ENCODE peak calls at places on chromosomes 16 and 17, in four cellular contexts. J is K562, W is HepG2, U is GM12878. X is an unnamed sample.
A peak's percentile ranks its signal among the peaks of the same experiment; 100 is the strongest.

GRCh38 chr17:22512997-22513538 is 820.7 kb downstream of the KCNJ18 start:
- DNase-seq in J (peak; percentile 52), W (no peak), U (no peak), X (no peak)

GRCh38 chr16:57592591-57593003 is 35.8 kb upstream of the ADGRG1 start:
- DNase-seq in W (no peak), U (no peak), J (no peak), X (no peak)

GRCh38 chr16:14407786-14408399 is 222.2 kb downstream of the PARN start:
- DNase-seq in W (no peak), J (no peak), U (no peak), X (no peak)

GRCh38 chr17:13385481-13385907 is 216.2 kb downstream of the HS3ST3A1 start:
- DNase-seq in U (no peak), J (no peak), W (no peak), X (no peak)

GRCh38 chr17:8757189-8757588 is 1.2 kb downstream of the SPDYE4 start:
- DNase-seq in U (no peak), W (no peak), J (no peak), X (no peak)

GRCh38 chr16:75244844-75245758 is 6.3 kb downstream of the BCAR1 start:
- DNase-seq in J (no peak), W (peak; percentile 99), U (no peak), X (no peak)

GRCh38 chr17:18187816-18188761 is 4.5 kb downstream of the ALKBH5 start:
- DNase-seq in J (no peak), W (no peak), U (no peak), X (no peak)

GRCh38 chr16:54286330-54287017 is at the start of gene IRX3:
- DNase-seq in U (no peak), J (no peak), W (peak; percentile 91), X (peak; percentile 66)

GRCh38 chr17:30225112-30225511 is 10.4 kb downstream of the SLC6A4 start:
- DNase-seq in W (peak; percentile 10), J (no peak), U (no peak), X (no peak)

GRCh38 chr16:86573215-86573614 is 5.1 kb upstream of the FOXL1 start:
- DNase-seq in J (no peak), W (no peak), U (no peak), X (no peak)

GRCh38 chr17:43832168-43832975 is 574 bp downstream of the MPP3 start:
- DNase-seq in U (no peak), W (peak; percentile 21), J (peak; percentile 78), X (no peak)

GRCh38 chr17:78759203-78759968 is 22.7 kb downstream of the CYTH1 start:
- DNase-seq in W (no peak), U (no peak), J (no peak), X (no peak)

GRCh38 chr17:17613708-17614114 is 22.2 kb upstream of the PEMT start:
- DNase-seq in J (peak; percentile 46), W (peak; percentile 63), U (no peak), X (peak; percentile 70)

GRCh38 chr17:9274973-9275372 is 253.7 kb downstream of the NTN1 start:
- DNase-seq in U (no peak), W (no peak), J (no peak), X (no peak)

GRCh38 chr16:56945847-56946527 is 14.0 kb downstream of the HERPUD1 start:
- DNase-seq in W (no peak), U (no peak), J (no peak), X (no peak)

GRCh38 chr16:89904606-89905510 is 13.8 kb upstream of the MC1R start:
- DNase-seq in J (no peak), W (no peak), U (no peak), X (no peak)

GRCh38 chr17:52124993-52125392 is 33.5 kb downstream of the CA10 start:
- DNase-seq in J (no peak), W (no peak), U (no peak), X (no peak)

GRCh38 chr16:74461826-74462225 is 40.5 kb upstream of the CLEC18B start:
- DNase-seq in J (no peak), W (no peak), U (no peak), X (no peak)

GRCh38 chr17:79188048-79188447 is 113.4 kb downstream of the ENGASE start:
- DNase-seq in W (no peak), U (no peak), J (peak; percentile 72), X (peak; percentile 10)

GRCh38 chr17:57363998-57364645 is 107.8 kb downstream of the MSI2 start:
- DNase-seq in U (no peak), W (no peak), J (no peak), X (no peak)

GRCh38 chr16:75070055-75070841 is 46.3 kb downstream of the LDHD start:
- DNase-seq in J (no peak), W (peak; percentile 98), U (no peak), X (no peak)

GRCh38 chr17:41530062-41531048 is 2.2 kb upstream of the KRT19 start:
- DNase-seq in W (peak; percentile 85), U (no peak), J (peak; percentile 91), X (peak; percentile 86)

GRCh38 chr16:84518804-84519341 is 14.4 kb upstream of the MEAK7 start:
- DNase-seq in W (no peak), U (no peak), J (no peak), X (no peak)

GRCh38 chr17:9240659-9241370 is 219.5 kb downstream of the NTN1 start:
- DNase-seq in U (no peak), W (peak; percentile 35), J (peak; percentile 17), X (no peak)

GRCh38 chr17:2150871-2151270 is 96.0 kb downstream of the HIC1 start:
- DNase-seq in U (no peak), W (no peak), J (no peak), X (no peak)

GRCh38 chr17:28466521-28467048 is 6.9 kb upstream of the SLC13A2 start:
- DNase-seq in W (no peak), J (peak; percentile 71), U (no peak), X (no peak)

GRCh38 chr16:88415381-88416323 is 32.9 kb downstream of the ZNF469 start:
- DNase-seq in W (no peak), U (no peak), J (peak; percentile 64), X (no peak)

GRCh38 chr17:32976131-32976530 is 15.5 kb upstream of the SPACA3 start:
- DNase-seq in J (no peak), U (no peak), W (no peak), X (no peak)

GRCh38 chr17:80827646-80828643 is 163.7 kb upstream of the CHMP6 start:
- DNase-seq in J (no peak), U (no peak), W (no peak), X (no peak)

GRCh38 chr17:64448665-64449512 is at the start of gene MILR1:
- DNase-seq in J (peak; percentile 74), U (peak; percentile 77), W (no peak), X (peak; percentile 65)

GRCh38 chr17:30920282-30920681 is 1.5 kb upstream of the ADAP2 start:
- DNase-seq in W (peak; percentile 27), J (no peak), U (no peak), X (no peak)

GRCh38 chr17:31522284-31522931 is 130.9 kb downstream of the RAB11FIP4 start:
- DNase-seq in J (no peak), U (no peak), W (no peak), X (no peak)

GRCh38 chr17:80030730-80031410 is 4.8 kb downstream of the TBC1D16 start:
- DNase-seq in W (no peak), U (no peak), J (no peak), X (no peak)

GRCh38 chr17:41965694-41966375 is 760 bp upstream of the CNP start:
- DNase-seq in J (peak; percentile 83), W (peak; percentile 88), U (no peak), X (peak; percentile 82)

GRCh38 chr17:1373710-1374237 is 26.2 kb downstream of the YWHAE start:
- DNase-seq in W (no peak), J (no peak), U (no peak), X (no peak)

GRCh38 chr17:17220529-17220928 is 14.4 kb upstream of the PLD6 start:
- DNase-seq in W (no peak), J (no peak), U (no peak), X (no peak)

GRCh38 chr17:30433514-30433913 is 43.7 kb upstream of the GOSR1 start:
- DNase-seq in U (no peak), J (peak; percentile 49), W (no peak), X (peak; percentile 37)

GRCh38 chr17:49439673-49440571 is 25.2 kb upstream of the PHB1 start:
- DNase-seq in U (no peak), J (no peak), W (peak; percentile 49), X (no peak)

GRCh38 chr16:80733366-80733901 is 71.0 kb downstream of the CDYL2 start:
- DNase-seq in W (no peak), J (no peak), U (no peak), X (no peak)

GRCh38 chr16:78278047-78278446 is 178.6 kb downstream of the WWOX start:
- DNase-seq in W (no peak), J (no peak), U (no peak), X (no peak)

GRCh38 chr17:77468897-77469296 is 328.1 kb downstream of the SEC14L1 start:
- DNase-seq in W (no peak), J (no peak), U (no peak), X (no peak)
- TF ChIP-seq CEBPB in W (no peak), J (no peak), U (no peak), X (no peak)

GRCh38 chr17:59511726-59512125 is 53.7 kb upstream of the DHX40 start:
- DNase-seq in J (no peak), W (no peak), U (no peak), X (no peak)
- TF ChIP-seq ZBTB33 in J (no peak), W (no peak), U (no peak), X (no peak)

DNA sequence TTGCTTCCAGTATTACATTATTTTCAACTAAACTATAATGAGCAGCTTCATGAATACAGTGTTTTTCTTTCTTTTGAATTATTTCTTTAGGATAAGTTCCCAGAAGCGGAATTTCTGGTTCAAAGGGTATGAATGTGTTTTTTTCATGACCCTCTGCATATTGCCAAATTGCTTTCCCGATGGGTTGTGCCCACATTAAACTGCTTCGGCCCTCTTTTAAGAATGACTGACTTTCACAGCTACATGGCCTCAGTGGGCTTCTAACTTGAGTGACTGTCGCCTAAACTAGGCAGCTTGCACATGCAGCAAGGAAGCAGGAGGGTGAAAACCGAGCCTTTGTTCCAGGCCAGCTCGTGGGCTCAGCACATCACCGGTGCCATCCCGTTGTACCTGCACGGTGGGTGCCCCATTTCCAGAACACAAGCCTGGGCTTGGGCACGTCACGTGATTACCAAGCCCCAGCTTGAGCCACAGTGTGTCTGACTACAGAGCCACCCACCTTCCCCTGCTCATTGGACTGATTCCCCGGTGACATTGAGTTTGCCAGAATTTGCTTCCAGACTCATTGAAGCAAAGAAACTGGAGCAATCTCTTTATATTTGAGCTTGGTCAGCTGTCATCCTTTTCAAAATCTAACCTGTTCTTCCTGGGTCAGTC is 112.8 kb downstream of the CLEC16A start:
- DNase-seq in J (no peak), U (no peak), W (no peak), X (no peak)
- TF ChIP-seq CEBPB in J (no peak), U (no peak), W (no peak), X (no peak)

DNA sequence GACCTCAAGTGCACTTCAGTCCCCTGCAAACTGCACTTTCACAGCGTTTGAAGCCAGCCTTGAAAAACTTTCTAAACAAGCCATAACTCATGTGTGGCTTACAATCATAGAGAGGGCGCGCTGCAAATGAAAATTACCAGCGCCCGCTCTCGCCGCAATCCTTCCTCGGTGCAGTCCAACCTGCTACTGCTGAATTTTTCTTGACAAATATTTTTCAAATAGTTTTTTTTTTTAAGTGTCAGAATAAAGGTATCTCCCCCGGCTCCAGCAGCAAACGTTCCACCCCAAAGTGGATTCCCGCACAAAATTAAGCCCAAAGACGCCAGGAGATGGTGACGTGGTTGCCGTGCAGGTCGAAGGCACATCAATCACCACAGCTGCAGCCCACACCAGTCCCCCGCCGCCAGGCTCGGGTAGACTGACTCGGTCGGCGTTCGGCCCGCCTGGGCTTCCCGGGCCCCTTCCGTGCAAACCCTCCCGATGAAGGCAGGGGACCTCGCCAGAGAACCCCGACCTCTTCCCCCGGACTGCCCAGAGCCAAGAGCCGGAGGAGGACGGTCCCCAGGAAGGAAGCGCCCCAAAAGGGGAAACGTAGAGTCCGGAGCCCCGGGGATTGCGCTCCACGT is 626 bp downstream of the GRB2 start:
- DNase-seq in U (no peak), J (peak; percentile 47), W (no peak), X (no peak)
- TF ChIP-seq ZBTB33 in U (no peak), J (no peak), W (no peak), X (no peak)

GRCh38 chr16:693766-694165 is 3.6 kb upstream of the WDR24 start:
- DNase-seq in J (no peak), U (no peak), W (no peak), X (no peak)
- TF ChIP-seq CEBPB in J (no peak), U (no peak), W (no peak), X (no peak)